ENCODE peak calls at places on chromosomes 7 and 10, in eight cellular contexts. T is astrocyte of the spinal cord, Y is ELF-1, I is NCI-H2029, U is SW 1271, F is NCI-H146, N is IMR-90, W is ELR. K is an unnamed sample.

GRCh38 chr10:121598261-121599249 is at the start of gene FGFR2:
- DNase-seq in Y (peak; percentile 94), I (peak; percentile 58), T (peak; percentile 62), N (no peak), W (no peak), F (peak; percentile 86), U (peak; percentile 42), K (peak; percentile 23)

GRCh38 chr7:72785166-72785955 is 42.6 kb downstream of the TYW1B start:
- DNase-seq in T (peak; percentile 16), W (peak; percentile 84), Y (no peak), F (no peak), N (peak; percentile 71), U (no peak), I (no peak), K (no peak)

GRCh38 chr7:79702116-79702515 is 248.6 kb upstream of the MAGI2 start:
- DNase-seq in Y (no peak), T (no peak), I (no peak), U (no peak), W (peak; percentile 45), F (no peak), N (peak; percentile 6), K (no peak)

GRCh38 chr10:48251152-48251524 is 23.4 kb downstream of the FRMPD2 start:
- DNase-seq in F (no peak), W (no peak), U (no peak), N (no peak), T (no peak), Y (no peak), I (peak; percentile 4), K (no peak)

GRCh38 chr10:92413519-92413918 is 122.6 kb downstream of the MARCHF5 start:
- DNase-seq in Y (no peak), W (no peak), I (no peak), T (no peak), N (no peak), F (no peak), U (no peak), K (no peak)

GRCh38 chr10:111126073-111126472 is 49.2 kb downstream of the ADRA2A start:
- DNase-seq in Y (no peak), F (no peak), U (no peak), W (peak; percentile 9), T (peak; percentile 5), N (no peak), I (no peak), K (no peak)

GRCh38 chr10:78960316-78960800 is 108.4 kb upstream of the ZMIZ1 start:
- DNase-seq in I (peak; percentile 5), T (peak; percentile 91), Y (no peak), N (peak; percentile 90), W (peak; percentile 85), U (no peak), F (no peak), K (no peak)

GRCh38 chr7:131081308-131081707 is 246.4 kb upstream of the MKLN1 start:
- DNase-seq in N (no peak), U (no peak), W (no peak), Y (no peak), F (no peak), I (no peak), T (no peak), K (no peak)

GRCh38 chr10:85319150-85319549 is 990.8 kb downstream of the CCSER2 start:
- DNase-seq in N (no peak), I (peak; percentile 1), T (no peak), W (no peak), U (no peak), Y (no peak), F (peak; percentile 83), K (no peak)

K was measured in effector memory CD8-positive, alpha-beta T cell.